ENCODE peak calls at places on chromosomes 11 and 22, in ten cellular contexts. L, X, E, J, W, F, R, B, Q and N are unnamed samples.

GRCh38 chr11:44467413-44467812 is 98.0 kb upstream of the CD82 start:
- DNase-seq in L (no peak), X (no peak), E (no peak), J (no peak), W (no peak), F (peak; percentile 59), R (no peak), B (no peak), Q (no peak), N (no peak)

GRCh38 chr11:84398017-84398626 is 1112.0 kb upstream of the CCDC90B start:
- DNase-seq in L (no peak), X (no peak), E (no peak), J (peak; percentile 4), W (no peak), F (peak; percentile 47), R (peak; percentile 51), B (peak; percentile 76), Q (no peak), N (no peak)

GRCh38 chr22:24555496-24556253 is at the start of gene SNRPD3:
- DNase-seq in L (peak; percentile 73), X (peak; percentile 82), E (peak; percentile 94), J (peak; percentile 79), W (peak; percentile 93), F (peak; percentile 96), R (peak; percentile 95), B (peak; percentile 92), Q (peak; percentile 84), N (peak; percentile 76)

GRCh38 chr11:12224537-12224893 is 114.1 kb downstream of the MICAL2 start:
- DNase-seq in L (no peak), X (peak; percentile 96), E (peak; percentile 90), J (no peak), W (peak; percentile 83), F (no peak), R (peak; percentile 94), B (peak; percentile 54), Q (peak; percentile 72), N (no peak)

GRCh38 chr11:859394-860131 is 16.9 kb downstream of the TSPAN4 start:
- DNase-seq in L (no peak), X (peak; percentile 47), E (peak; percentile 84), J (peak; percentile 63), W (no peak), F (no peak), R (peak; percentile 94), B (peak; percentile 87), Q (no peak), N (peak; percentile 78)

GRCh38 chr22:20536590-20537324 is 29.3 kb downstream of the MED15 start:
- DNase-seq in L (no peak), X (no peak), E (no peak), J (no peak), W (no peak), F (no peak), R (no peak), B (no peak), Q (no peak), N (no peak)

GRCh38 chr11:79045811-79046304 is 395.0 kb downstream of the TENM4 start:
- DNase-seq in L (peak; percentile 88), X (no peak), E (no peak), J (peak; percentile 62), W (peak; percentile 23), F (peak; percentile 46), R (no peak), B (no peak), Q (no peak), N (no peak)

GRCh38 chr11:118364956-118365615 is 5.7 kb downstream of the UBE4A start:
- DNase-seq in L (no peak), X (no peak), E (no peak), J (no peak), W (no peak), F (no peak), R (no peak), B (no peak), Q (no peak), N (no peak)

GRCh38 chr22:28846994-28847393 is 36.4 kb upstream of the ZNRF3 start:
- DNase-seq in L (no peak), X (no peak), E (no peak), J (no peak), W (no peak), F (no peak), R (no peak), B (no peak), Q (no peak), N (no peak)

GRCh38 chr11:2217211-2218081 is 45.8 kb upstream of the TH start:
- DNase-seq in L (no peak), X (no peak), E (no peak), J (no peak), W (peak; percentile 18), F (no peak), R (no peak), B (no peak), Q (no peak), N (no peak)

GRCh38 chr22:48089601-48090331 is 1327.3 kb downstream of the TBC1D22A start:
- DNase-seq in L (no peak), X (no peak), E (no peak), J (no peak), W (peak; percentile 73), F (no peak), R (peak; percentile 14), B (no peak), Q (no peak), N (peak; percentile 34)

GRCh38 chr22:30079952-30080533 is at the start of gene HORMAD2:
- DNase-seq in L (no peak), X (peak; percentile 35), E (no peak), J (no peak), W (no peak), F (peak; percentile 96), R (peak; percentile 77), B (no peak), Q (no peak), N (peak; percentile 45)

GRCh38 chr11:8807544-8808225 is 103.3 kb upstream of the AKIP1 start:
- DNase-seq in L (no peak), X (peak; percentile 54), E (peak; percentile 46), J (peak; percentile 71), W (peak; percentile 35), F (no peak), R (peak; percentile 90), B (peak; percentile 92), Q (no peak), N (no peak)

GRCh38 chr11:2542406-2542805 is 97.6 kb downstream of the KCNQ1 start:
- DNase-seq in L (no peak), X (no peak), E (no peak), J (no peak), W (no peak), F (no peak), R (no peak), B (no peak), Q (no peak), N (no peak)

GRCh38 chr11:1863352-1864215 is 10.7 kb downstream of the LSP1 start:
- DNase-seq in L (peak; percentile 44), X (peak; percentile 69), E (peak; percentile 75), J (peak; percentile 89), W (peak; percentile 77), F (peak; percentile 84), R (peak; percentile 90), B (peak; percentile 82), Q (no peak), N (no peak)

GRCh38 chr11:28697920-28698827 is 590.0 kb downstream of the METTL15 start:
- DNase-seq in L (no peak), X (peak; percentile 39), E (peak; percentile 62), J (peak; percentile 41), W (no peak), F (peak; percentile 84), R (peak; percentile 74), B (peak; percentile 77), Q (no peak), N (peak; percentile 58)

GRCh38 chr22:27754247-27754887 is 47.2 kb downstream of the MN1 start:
- DNase-seq in L (no peak), X (peak; percentile 52), E (no peak), J (peak; percentile 63), W (no peak), F (no peak), R (peak; percentile 38), B (peak; percentile 34), Q (no peak), N (peak; percentile 29)

GRCh38 chr11:44765026-44765595 is 38.3 kb downstream of the TSPAN18 start:
- DNase-seq in L (no peak), X (no peak), E (no peak), J (no peak), W (no peak), F (no peak), R (no peak), B (no peak), Q (no peak), N (no peak)

GRCh38 chr22:46864314-46865051 is 102.0 kb downstream of the TBC1D22A start:
- DNase-seq in L (no peak), X (no peak), E (no peak), J (no peak), W (no peak), F (no peak), R (no peak), B (no peak), Q (no peak), N (no peak)
- TF ChIP-seq CTCF in L (no peak), X (no peak), E (no peak), J (no peak), W (no peak), F (no peak), R (no peak), B (no peak), Q (no peak), N (no peak)

GRCh38 chr11:60563553-60564235 is 48.5 kb downstream of the MS4A13 start:
- DNase-seq in L (peak; percentile 5), X (no peak), E (no peak), J (no peak), W (no peak), F (no peak), R (no peak), B (peak; percentile 1), Q (no peak), N (no peak)
- TF ChIP-seq CTCF in L (peak; percentile 6), X (no peak), E (no peak), J (no peak), W (no peak), F (no peak), R (no peak), B (no peak), Q (no peak), N (no peak)

DNA sequence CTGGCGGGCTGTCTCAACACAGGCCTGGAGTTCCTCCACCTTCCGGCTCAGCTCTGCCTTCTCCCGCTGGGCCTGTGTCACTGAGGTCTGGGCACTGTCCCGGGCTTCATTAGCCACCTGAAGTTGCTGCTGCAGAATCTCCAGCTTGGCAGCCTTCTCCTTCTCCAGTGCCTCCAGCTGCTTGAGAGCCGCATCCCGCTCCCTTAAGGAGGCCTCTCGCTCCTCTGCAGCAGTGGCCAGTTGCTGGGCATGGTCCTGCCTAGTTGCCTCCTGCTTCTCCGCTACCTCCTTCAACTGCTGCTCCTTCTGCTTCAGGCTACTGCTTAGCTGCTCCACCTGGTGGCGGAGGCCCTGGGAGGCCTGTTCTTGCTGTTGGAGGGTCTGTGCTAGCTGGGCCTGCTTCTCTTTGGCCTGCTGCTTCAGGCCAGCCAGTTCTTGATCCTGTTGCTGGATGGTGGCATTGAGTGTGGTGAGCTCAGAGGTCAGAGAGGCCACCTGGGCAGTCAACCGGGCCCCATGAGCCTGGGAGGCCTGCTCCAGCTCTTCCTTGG is 16.9 kb downstream of the IL18BP start:
- DNase-seq in L (no peak), X (no peak), E (no peak), J (no peak), W (no peak), F (peak; percentile 49), R (peak; percentile 47), B (no peak), Q (no peak), N (peak; percentile 57)
- TF ChIP-seq CTCF in L (peak; percentile 26), X (peak; percentile 67), E (no peak), J (no peak), W (no peak), F (peak; percentile 44), R (peak; percentile 45), B (peak; percentile 37), Q (no peak), N (peak; percentile 13)

GRCh38 chr11:24844406-24844805 is 347.6 kb downstream of the LUZP2 start:
- DNase-seq in L (no peak), X (no peak), E (no peak), J (no peak), W (no peak), F (no peak), R (no peak), B (no peak), Q (no peak), N (no peak)

GRCh38 chr11:24848857-24849256 is 352.0 kb downstream of the LUZP2 start:
- DNase-seq in L (no peak), X (no peak), E (no peak), J (no peak), W (no peak), F (no peak), R (no peak), B (no peak), Q (no peak), N (no peak)
- TF ChIP-seq CTCF in L (no peak), X (no peak), E (no peak), J (no peak), W (no peak), F (no peak), R (no peak), B (no peak), Q (no peak), N (no peak)